ENCODE peak calls at places on chromosomes 5 and 9, in seven cellular contexts. W is heart right ventricle, Y is nephron progenitor cell, N is BE2C, H is testis, Q is gastrocnemius medialis, K is neural progenitor cell. P is an unnamed sample.

GRCh38 chr5:93476211-93476851 is 104.7 kb downstream of the NR2F1-AS1 start:
- DNase-seq in H (no peak), N (no peak), K (no peak), Y (no peak), Q (no peak), W (no peak), P (no peak)

GRCh38 chr5:76473676-76474075 is 70.6 kb downstream of the IQGAP2 start:
- DNase-seq in H (no peak), W (no peak), K (no peak), Y (no peak), N (no peak), Q (no peak), P (no peak)

GRCh38 chr5:124725040-124725434 is 21.4 kb downstream of the ZNF608 start:
- DNase-seq in K (no peak), W (no peak), Q (no peak), H (no peak), N (no peak), Y (no peak), P (no peak)

GRCh38 chr5:178699854-178700253 is 30.6 kb downstream of the ZNF354A start:
- DNase-seq in N (peak; percentile 46), H (no peak), Y (no peak), Q (no peak), W (no peak), K (no peak), P (no peak)

GRCh38 chr5:2399804-2400203 is 351.7 kb downstream of the IRX2 start:
- DNase-seq in N (no peak), W (no peak), H (no peak), Q (no peak), Y (no peak), K (no peak), P (no peak)

GRCh38 chr5:116454417-116454927 is 120.2 kb downstream of the SEMA6A start:
- DNase-seq in H (peak; percentile 44), N (peak; percentile 43), Q (no peak), W (peak; percentile 33), Y (no peak), K (peak; percentile 69), P (no peak)

GRCh38 chr5:77256406-77256805 is 45.9 kb downstream of the PDE8B start:
- DNase-seq in N (no peak), W (no peak), Q (no peak), K (no peak), Y (no peak), H (no peak), P (no peak)

GRCh38 chr5:159310492-159310891 is 19.8 kb downstream of the IL12B start:
- DNase-seq in Q (no peak), Y (peak; percentile 66), W (no peak), K (peak; percentile 72), H (no peak), N (no peak), P (peak; percentile 67)

GRCh38 chr9:124217839-124218437 is 39.8 kb upstream of the NEK6 start:
- DNase-seq in N (no peak), W (no peak), Q (no peak), Y (no peak), H (no peak), K (no peak), P (no peak)

GRCh38 chr9:129761901-129762359 is 9.1 kb upstream of the PTGES start:
- DNase-seq in Y (peak; percentile 29), H (no peak), Q (no peak), W (no peak), K (peak; percentile 58), N (no peak), P (peak; percentile 55)

GRCh38 chr5:16483361-16483760 is 17.8 kb upstream of the ZNF622 start:
- DNase-seq in N (no peak), Q (no peak), Y (no peak), W (no peak), H (no peak), K (no peak), P (no peak)

GRCh38 chr5:132445640-132445923 is 45.0 kb downstream of the IRF1 start:
- DNase-seq in Q (no peak), Y (no peak), H (no peak), W (no peak), N (no peak), K (no peak), P (no peak)

GRCh38 chr5:89282832-89283510 is 400.0 kb upstream of the MEF2C start:
- DNase-seq in N (no peak), K (no peak), W (no peak), Q (no peak), H (no peak), Y (no peak), P (no peak)

GRCh38 chr9:38362912-38363588 is 29.5 kb upstream of the ALDH1B1 start:
- DNase-seq in W (peak; percentile 41), Y (peak; percentile 27), N (peak; percentile 64), H (peak; percentile 61), K (peak; percentile 69), Q (no peak), P (no peak)
- TF ChIP-seq CTCF in W (peak; percentile 75), Y (peak; percentile 58), N (peak; percentile 91), H (peak; percentile 58), K (peak; percentile 73), Q (peak; percentile 24), P (peak; percentile 67)

DNA sequence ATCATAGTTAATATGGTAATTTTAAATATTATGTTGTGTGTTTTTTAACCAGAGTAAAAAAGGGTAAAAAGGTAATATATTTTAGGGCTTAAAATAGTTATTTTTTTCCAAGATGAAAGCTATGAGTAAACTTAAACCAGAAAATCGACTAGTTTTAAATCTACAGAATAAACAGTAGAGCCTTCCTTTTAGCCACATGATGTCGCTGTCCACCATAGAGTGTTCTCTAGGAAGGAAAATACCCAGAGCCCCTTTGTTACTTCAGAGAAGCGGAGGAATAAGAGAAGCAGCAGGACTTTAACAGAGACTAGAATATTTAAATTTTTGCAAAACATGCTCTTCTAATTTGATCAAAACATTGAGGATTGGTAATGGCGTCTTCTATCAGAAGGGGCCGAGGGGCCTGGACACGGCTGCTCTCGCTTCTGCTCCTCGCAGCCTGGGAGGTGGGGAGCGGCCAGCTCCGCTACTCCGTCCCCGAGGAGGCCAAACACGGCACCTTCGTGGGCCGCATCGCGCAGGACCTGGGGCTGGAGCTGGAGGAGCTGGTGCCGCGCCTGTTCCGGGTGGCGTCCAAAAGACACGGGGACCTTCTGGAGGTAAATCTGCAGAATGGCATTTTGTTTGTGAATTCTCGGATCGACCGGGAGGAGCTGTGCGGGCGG is at the start of gene PCDHA2:
- DNase-seq in N (peak; percentile 59), W (no peak), Y (no peak), H (no peak), K (peak; percentile 77), Q (no peak), P (no peak)
- TF ChIP-seq CTCF in N (peak; percentile 87), W (no peak), Y (peak; percentile 27), H (no peak), K (peak; percentile 70), Q (no peak), P (peak; percentile 52)

DNA sequence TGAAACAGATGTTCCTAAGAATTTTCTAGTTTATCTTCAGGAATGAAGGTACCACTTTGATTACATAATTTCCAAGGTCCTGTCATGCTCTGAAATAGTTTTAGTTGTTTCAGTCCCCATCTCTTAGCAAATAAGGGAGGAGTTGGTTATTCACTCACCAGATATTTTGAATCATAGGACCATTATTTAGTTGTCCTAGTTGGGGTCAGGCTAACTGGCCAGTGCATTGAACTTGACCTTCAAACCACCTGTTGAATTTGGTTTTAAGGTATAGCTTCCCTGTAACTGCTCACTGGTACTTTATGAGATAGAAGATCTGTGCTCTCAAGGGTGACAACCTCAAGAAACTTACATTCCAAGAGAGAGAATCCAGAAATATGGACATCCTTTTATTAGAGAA is 53.9 kb upstream of the TNFAIP8 start:
- DNase-seq in Y (no peak), K (no peak), H (no peak), Q (no peak), N (no peak), W (no peak), P (no peak)
- TF ChIP-seq CTCF in Y (no peak), K (no peak), H (no peak), Q (no peak), N (no peak), W (no peak), P (no peak)

GRCh38 chr9:136570191-136570845 is 24.5 kb upstream of the NOTCH1 start:
- DNase-seq in Q (no peak), H (no peak), W (no peak), K (no peak), Y (peak; percentile 5), N (no peak), P (no peak)
- TF ChIP-seq CTCF in Q (no peak), H (no peak), W (no peak), K (no peak), Y (no peak), N (no peak), P (no peak)

DNA sequence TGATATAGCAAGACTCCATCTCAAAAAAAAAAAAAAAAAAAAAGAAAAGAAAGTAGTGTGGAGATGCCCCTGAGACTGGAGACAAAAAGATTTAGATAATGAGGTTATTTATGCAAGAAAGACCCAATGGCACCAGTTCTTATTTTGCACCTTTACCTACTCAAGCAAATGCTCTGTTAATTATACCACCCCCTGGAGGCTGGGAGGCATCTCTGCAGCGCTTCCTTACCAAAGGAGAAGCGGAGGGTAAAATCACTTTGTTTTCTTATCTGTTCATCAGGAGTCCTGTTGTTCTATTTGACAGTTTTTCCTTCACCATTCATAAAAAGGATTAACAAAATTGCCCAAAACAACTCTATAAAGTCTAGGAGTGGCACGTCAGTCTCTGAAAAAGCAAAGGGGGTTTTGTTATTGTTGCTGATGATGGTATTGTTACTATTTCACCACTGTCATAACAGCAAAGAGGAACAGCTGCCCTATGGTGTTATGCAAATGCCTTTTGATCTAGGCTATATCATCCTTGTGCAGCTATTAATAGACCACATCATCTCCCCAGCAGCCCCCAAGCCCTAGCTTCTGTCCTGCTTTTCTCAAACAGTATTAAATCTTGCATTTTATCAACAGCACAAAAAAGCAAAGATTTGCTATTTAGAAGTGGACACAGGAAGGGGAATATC is 174.0 kb downstream of the PALM2AKAP2 start:
- DNase-seq in H (no peak), W (no peak), N (no peak), K (no peak), Q (no peak), Y (no peak), P (no peak)
- TF ChIP-seq CTCF in H (no peak), W (no peak), N (peak; percentile 21), K (peak; percentile 34), Q (no peak), Y (no peak), P (peak; percentile 62)

DNA sequence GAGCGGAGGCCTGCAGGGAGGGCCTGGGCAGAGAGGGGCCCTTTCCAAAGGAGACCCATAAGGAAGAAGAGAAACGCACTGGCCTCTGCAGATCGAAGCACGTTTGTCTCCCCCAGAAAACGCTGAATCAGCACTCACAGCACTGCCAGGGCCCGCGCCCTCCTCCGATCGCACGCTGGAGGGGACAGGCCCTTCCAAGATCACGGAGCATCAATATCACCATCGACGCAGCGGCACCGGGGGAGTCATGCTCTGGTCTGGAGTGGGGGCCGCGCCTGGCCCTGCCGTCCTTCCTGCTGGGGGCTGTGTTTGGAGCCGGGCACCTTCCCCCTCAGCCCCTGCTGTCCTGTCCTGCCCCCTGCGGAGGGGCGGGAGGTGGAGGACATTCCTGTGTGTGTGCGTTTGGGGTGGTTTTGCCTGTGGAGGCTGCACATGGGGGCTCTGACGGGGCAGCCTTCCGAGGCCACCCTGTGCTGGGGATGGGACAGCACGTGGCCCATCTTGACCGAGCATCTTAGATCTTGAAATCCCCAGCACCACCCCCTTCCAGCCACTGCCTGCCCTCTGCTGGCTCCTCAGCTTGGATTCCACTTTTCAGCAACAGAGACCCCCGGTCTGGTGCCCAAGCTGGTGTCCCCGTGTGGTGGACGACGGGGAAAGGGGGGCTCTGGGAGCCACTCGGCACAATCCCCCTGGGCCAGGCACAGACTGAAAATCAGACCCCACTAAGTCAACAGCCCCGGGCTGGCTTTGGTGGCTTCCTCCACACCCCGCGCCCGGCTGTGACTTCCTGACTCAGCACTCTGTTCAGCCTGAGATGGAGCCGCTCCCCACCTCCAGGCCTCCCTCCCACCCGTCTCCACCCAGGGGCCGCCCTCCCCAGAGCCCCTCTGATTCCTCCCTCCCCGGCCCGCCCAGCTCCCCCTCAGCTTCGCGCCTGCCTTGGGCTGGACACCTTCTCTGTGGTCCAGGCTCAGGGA is 8.3 kb downstream of the TMEM250 start:
- DNase-seq in W (no peak), Q (no peak), Y (no peak), H (no peak), K (peak; percentile 64), N (no peak), P (peak; percentile 66)
- TF ChIP-seq CTCF in W (peak; percentile 21), Q (no peak), Y (no peak), H (no peak), K (peak; percentile 47), N (peak; percentile 16), P (peak; percentile 45)

P was measured in H9.